ENCODE peak calls at places on chromosomes 13 and 19, in five cellular contexts. R is cardiac fibroblast, V is thyroid gland, G is left lung, B is lower leg skin. P is an unnamed sample.

GRCh38 chr19:28377077-28377476 is 835.9 kb downstream of the UQCRFS1 start:
- DNase-seq in R (no peak), V (no peak), G (no peak), B (no peak), P (no peak)

GRCh38 chr13:37657134-37657533 is 58.6 kb upstream of the POSTN start:
- DNase-seq in G (no peak), B (no peak), R (peak), V (no peak), P (no peak)

GRCh38 chr19:12840091-12841079 is 2.1 kb downstream of the MAST1 start:
- DNase-seq in V (peak), G (peak), R (peak), B (peak), P (peak)

GRCh38 chr13:30039506-30039905 is 189.1 kb upstream of the UBL3 start:
- DNase-seq in R (no peak), V (no peak), B (no peak), G (no peak), P (no peak)

GRCh38 chr19:10760268-10760944 is 42.5 kb downstream of the DNM2 start:
- DNase-seq in B (no peak), V (no peak), R (no peak), G (no peak), P (no peak)

GRCh38 chr13:79810671-79811070 is 329.7 kb downstream of the NDFIP2 start:
- DNase-seq in B (no peak), V (no peak), R (peak), G (no peak), P (no peak)

GRCh38 chr13:30235206-30235605 is 72.1 kb downstream of the KATNAL1 start:
- DNase-seq in V (no peak), G (no peak), B (no peak), R (peak), P (no peak)

GRCh38 chr19:5795382-5795919 is 4.5 kb upstream of the DUS3L start:
- DNase-seq in V (no peak), B (no peak), G (no peak), R (no peak), P (no peak)

GRCh38 chr13:48562296-48563066 is 29.6 kb upstream of the RCBTB2 start:
- DNase-seq in G (no peak), B (no peak), V (no peak), R (no peak), P (no peak)

GRCh38 chr19:295687-296370 is 4.6 kb upstream of the PLPP2 start:
- DNase-seq in V (no peak), B (no peak), G (no peak), R (no peak), P (no peak)

GRCh38 chr19:10220695-10221094 is 10.4 kb downstream of the S1PR2 start:
- DNase-seq in G (no peak), B (no peak), R (no peak), V (no peak), P (no peak)

GRCh38 chr13:20192470-20193141 is at the start of gene GJB2:
- DNase-seq in G (no peak), R (no peak), B (no peak), V (peak), P (no peak)

GRCh38 chr19:50184196-50184595 is 19.2 kb upstream of the MYH14 start:
- DNase-seq in R (no peak), G (no peak), V (no peak), B (no peak), P (no peak)

GRCh38 chr13:88450515-88450914 is 779.3 kb downstream of the SLITRK5 start:
- DNase-seq in R (no peak), G (no peak), B (no peak), V (no peak), P (no peak)

GRCh38 chr13:53124568-53125094 is 96.0 kb downstream of the OLFM4 start:
- DNase-seq in G (no peak), B (no peak), V (no peak), R (no peak), P (no peak)

GRCh38 chr13:32829676-32830091 is 186.5 kb upstream of the KL start:
- DNase-seq in G (no peak), V (no peak), B (no peak), R (peak), P (no peak)

GRCh38 chr13:30654430-30654829 is 36.7 kb downstream of the USPL1 start:
- DNase-seq in B (no peak), R (no peak), G (no peak), V (no peak), P (no peak)

GRCh38 chr13:28820099-28821051 is at the start of gene MTUS2:
- DNase-seq in V (peak), B (no peak), R (no peak), G (no peak), P (no peak)

GRCh38 chr13:31213681-31214289 is 14.0 kb downstream of the B3GLCT start:
- DNase-seq in B (no peak), V (no peak), R (no peak), G (no peak), P (no peak)

GRCh38 chr13:22076658-22077057 is 405.8 kb downstream of the FGF9 start:
- DNase-seq in G (no peak), B (no peak), V (no peak), R (no peak), P (no peak)

GRCh38 chr19:4897146-4897545 is 5.5 kb downstream of the ARRDC5 start:
- DNase-seq in G (no peak), B (no peak), R (no peak), V (no peak), P (no peak)

GRCh38 chr13:63124863-63125262 is 1709.2 kb upstream of the PCDH20 start:
- DNase-seq in B (no peak), G (no peak), V (no peak), R (peak), P (no peak)

DNA sequence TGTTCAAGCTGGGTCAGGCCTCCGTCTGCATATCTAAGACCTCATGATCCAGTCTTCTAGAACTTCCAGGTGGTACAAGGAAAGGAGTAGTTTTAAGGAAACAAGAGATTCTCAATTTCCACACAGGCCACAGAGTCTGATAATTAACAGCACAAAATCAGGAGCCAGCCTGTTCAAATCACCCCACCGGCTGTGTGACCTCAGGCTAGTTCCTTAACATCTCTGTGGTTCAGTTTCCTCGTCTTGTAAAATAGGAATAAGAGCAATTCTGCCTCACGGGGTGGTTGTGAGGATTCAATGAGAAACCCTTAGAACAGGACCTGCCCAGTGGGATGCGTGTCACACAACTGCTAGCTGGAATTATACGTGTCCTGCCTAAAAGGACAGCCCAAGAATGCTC is 25.6 kb downstream of the FCGBP start:
- DNase-seq in G (no peak), B (no peak), R (no peak), V (no peak), P (peak)
- TF ChIP-seq CTCF in G (no peak), B (no peak), R (no peak), V (no peak), P (no peak)

GRCh38 chr13:39538826-39539555 is 64.0 kb downstream of the LHFPL6 start:
- DNase-seq in G (no peak), R (no peak), B (no peak), V (no peak), P (no peak)
- TF ChIP-seq CTCF in G (no peak), R (no peak), B (no peak), V (no peak), P (no peak)

GRCh38 chr19:35138305-35138799 is 272 bp upstream of the FXYD1 start:
- DNase-seq in B (no peak), V (no peak), G (no peak), R (peak), P (no peak)
- TF ChIP-seq CTCF in B (no peak), V (no peak), G (no peak), R (no peak), P (no peak)

GRCh38 chr13:73765651-73766384 is 368.4 kb downstream of the KLF12 start:
- DNase-seq in B (peak), R (peak), G (peak), V (peak), P (peak)

GRCh38 chr13:73772449-73773186 is 361.6 kb downstream of the KLF12 start:
- DNase-seq in R (no peak), V (no peak), G (no peak), B (no peak), P (no peak)

GRCh38 chr13:73767191-73767741 is 366.9 kb downstream of the KLF12 start:
- DNase-seq in B (no peak), G (no peak), R (no peak), V (no peak), P (no peak)

DNA sequence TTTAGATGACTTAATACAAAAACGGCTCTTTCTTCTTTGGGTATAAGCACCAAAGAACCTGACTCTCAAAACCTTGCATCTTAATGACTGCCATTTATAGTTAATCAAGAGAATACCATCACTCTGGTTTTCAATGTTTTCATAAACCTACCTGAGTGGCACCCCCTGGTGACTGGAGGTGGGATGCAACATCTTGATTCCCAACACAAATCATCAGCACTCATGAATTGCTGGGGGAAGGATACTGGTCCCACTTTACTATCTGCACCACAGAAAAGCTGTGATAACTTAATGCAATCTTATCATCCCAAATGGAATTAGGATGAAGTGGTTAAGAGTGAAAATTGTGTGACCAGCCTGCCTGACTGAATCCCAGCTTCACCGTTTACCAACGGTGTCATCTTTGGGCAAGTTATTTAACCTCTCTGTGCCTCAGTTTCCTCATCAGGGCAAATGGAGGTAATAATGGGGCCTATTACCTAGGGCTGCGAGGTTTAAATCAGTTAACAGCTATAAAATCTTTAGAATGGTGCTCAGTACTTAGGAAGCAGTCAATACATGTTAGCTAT is 366.4 kb downstream of the KLF12 start:
- DNase-seq in V (peak), B (no peak), R (no peak), G (no peak), P (no peak)
- TF ChIP-seq CTCF in V (peak), B (no peak), R (peak), G (no peak), P (peak)

GRCh38 chr13:111656439-111656838 is 336.0 kb downstream of the TEX29 start:
- DNase-seq in B (no peak), V (no peak), R (no peak), G (no peak), P (peak)

GRCh38 chr13:111659236-111659635 is 338.8 kb downstream of the TEX29 start:
- DNase-seq in V (no peak), R (no peak), B (no peak), G (no peak), P (peak)

GRCh38 chr13:111657013-111657412 is 336.6 kb downstream of the TEX29 start:
- DNase-seq in V (no peak), G (no peak), R (no peak), B (no peak), P (no peak)

GRCh38 chr13:111659842-111660241 is 339.4 kb downstream of the TEX29 start:
- DNase-seq in R (no peak), B (no peak), G (no peak), V (no peak), P (peak)

DNA sequence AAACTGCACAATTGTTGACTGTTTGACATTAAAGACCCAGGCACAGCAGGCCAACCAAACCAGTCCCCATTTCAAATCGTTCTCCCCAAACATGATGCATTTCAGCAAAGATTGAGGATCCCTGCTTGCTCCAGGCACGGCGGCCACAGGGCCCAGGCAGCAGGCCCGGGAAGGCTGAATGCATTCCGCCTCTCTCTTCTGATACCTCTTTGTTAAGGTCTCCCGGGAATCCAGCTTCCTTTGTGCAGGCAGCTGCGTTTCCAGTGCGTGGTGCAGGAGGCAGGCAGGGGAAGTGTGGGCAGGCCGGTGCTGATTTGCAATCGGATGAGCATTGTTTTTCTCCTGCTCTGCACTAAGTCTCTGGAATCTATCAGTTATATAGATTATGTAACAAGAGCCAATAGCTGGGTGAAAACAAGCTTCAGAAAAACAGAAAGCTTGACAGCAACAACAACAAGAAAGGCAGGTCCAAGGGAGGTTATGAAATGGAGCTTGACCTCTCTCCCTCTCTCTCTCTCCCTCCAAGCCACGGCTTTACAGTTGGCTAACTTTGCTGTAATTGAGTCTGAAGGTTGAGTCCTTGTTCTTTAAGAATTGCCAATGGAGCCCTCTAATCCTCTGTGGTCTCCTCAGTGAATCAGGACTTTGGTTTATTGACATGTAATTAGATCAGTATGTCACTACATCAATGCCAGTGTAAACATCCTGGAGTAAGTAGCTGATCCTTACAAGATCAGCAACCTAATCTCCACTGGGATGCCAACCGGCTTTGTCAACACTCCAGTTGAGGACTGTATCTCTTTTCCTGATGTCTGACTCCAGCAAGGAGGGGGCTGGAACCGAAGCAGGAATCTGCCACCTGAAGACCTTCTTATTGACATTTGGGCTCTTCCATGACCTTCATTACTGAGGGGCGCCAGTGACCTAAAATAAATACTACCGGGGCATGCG is 338.0 kb downstream of the TEX29 start:
- DNase-seq in V (no peak), G (no peak), R (no peak), B (no peak), P (peak)
- TF ChIP-seq CTCF in V (no peak), G (no peak), R (no peak), B (no peak), P (no peak)

DNA sequence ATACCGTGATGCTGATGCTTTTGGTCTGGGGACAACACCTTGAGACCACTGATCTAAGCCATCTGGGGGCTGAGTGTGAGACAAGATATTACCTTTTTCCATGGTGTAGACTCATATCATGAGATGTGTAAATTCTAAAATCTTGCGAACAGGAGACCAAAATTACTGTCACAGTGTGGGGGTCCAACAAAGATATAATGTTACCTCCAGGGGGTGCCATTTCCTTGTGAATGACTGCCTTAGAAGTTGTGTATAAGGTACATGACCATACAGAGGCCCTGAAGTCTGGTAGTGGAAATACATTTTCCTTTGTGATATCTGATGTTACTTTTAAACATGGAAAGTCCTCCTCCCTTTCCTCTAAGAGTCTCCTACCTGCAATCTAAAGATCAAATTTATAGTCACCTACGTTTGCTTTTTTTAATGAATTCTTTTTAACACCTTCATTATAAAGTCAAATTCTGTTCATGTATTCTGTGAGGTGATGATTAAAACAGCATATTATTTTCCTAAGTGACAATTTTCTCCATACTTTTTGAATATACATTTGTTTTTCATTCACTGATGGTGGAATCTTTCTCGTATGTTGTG is 113.5 kb downstream of the RFC3 start:
- DNase-seq in V (peak), G (no peak), B (no peak), R (peak), P (no peak)
- TF ChIP-seq CTCF in V (peak), G (peak), B (no peak), R (peak), P (peak)